ENCODE peak calls at places on chromosome 1, in ten cellular contexts. One of them, this sample, is unnamed.
A peak's percentile ranks its signal among the peaks of the same experiment; 100 is the strongest.

GRCh38 chr1:44576456-44577150 is 97.7 kb downstream of the TMEM53 start:
- DNase-seq in adipocyte: no peak
- DNase-seq in cardiac muscle cell: no peak
- DNase-seq in Calu3: no peak
- DNase-seq in HEK293T: no peak
- DNase-seq in NCI-H524: no peak
- DNase-seq in stimulated activated CD8-positive, alpha-beta memory T cell treated with anti-CD3 and anti-CD28 coated beads, Interleukin-15, amount 100 ng/mL, for 24 hours: no peak
- DNase-seq in stimulated activated naive CD8-positive, alpha-beta T cell treated with anti-CD3 and anti-CD28 coated beads, Interleukin-15, Interleukin-2, amounts not matched to agents 100 U/mL and 50 U/mL, for 24 hours: no peak
- DNase-seq in amygdala: peak; percentile 12
- DNase-seq in naive thymus-derived CD4-positive, alpha-beta T cell: no peak
- DNase-seq in this sample: peak; percentile 29

GRCh38 chr1:115492019-115492595 is 149.7 kb upstream of the VANGL1 start:
- DNase-seq in amygdala: no peak
- DNase-seq in HEK293T: no peak
- DNase-seq in stimulated activated naive CD8-positive, alpha-beta T cell treated with anti-CD3 and anti-CD28 coated beads, Interleukin-15, Interleukin-2, amounts not matched to agents 100 U/mL and 50 U/mL, for 24 hours: no peak
- DNase-seq in cardiac muscle cell: no peak
- DNase-seq in naive thymus-derived CD4-positive, alpha-beta T cell: no peak
- DNase-seq in adipocyte: no peak
- DNase-seq in NCI-H524: no peak
- DNase-seq in Calu3: no peak
- DNase-seq in stimulated activated CD8-positive, alpha-beta memory T cell treated with anti-CD3 and anti-CD28 coated beads, Interleukin-15, amount 100 ng/mL, for 24 hours: no peak
- DNase-seq in this sample: no peak

GRCh38 chr1:163824006-163824405 is 502.3 kb downstream of the NUF2 start:
- DNase-seq in stimulated activated naive CD8-positive, alpha-beta T cell treated with anti-CD3 and anti-CD28 coated beads, Interleukin-15, Interleukin-2, amounts not matched to agents 100 U/mL and 50 U/mL, for 24 hours: no peak
- DNase-seq in adipocyte: peak; percentile 70
- DNase-seq in cardiac muscle cell: no peak
- DNase-seq in HEK293T: no peak
- DNase-seq in stimulated activated CD8-positive, alpha-beta memory T cell treated with anti-CD3 and anti-CD28 coated beads, Interleukin-15, amount 100 ng/mL, for 24 hours: no peak
- DNase-seq in amygdala: no peak
- DNase-seq in NCI-H524: no peak
- DNase-seq in Calu3: no peak
- DNase-seq in naive thymus-derived CD4-positive, alpha-beta T cell: no peak
- DNase-seq in this sample: peak; percentile 21

GRCh38 chr1:115430717-115431116 is 92.7 kb upstream of the NGF start:
- DNase-seq in Calu3: peak; percentile 30
- DNase-seq in naive thymus-derived CD4-positive, alpha-beta T cell: no peak
- DNase-seq in stimulated activated CD8-positive, alpha-beta memory T cell treated with anti-CD3 and anti-CD28 coated beads, Interleukin-15, amount 100 ng/mL, for 24 hours: no peak
- DNase-seq in HEK293T: peak; percentile 33
- DNase-seq in NCI-H524: no peak
- DNase-seq in stimulated activated naive CD8-positive, alpha-beta T cell treated with anti-CD3 and anti-CD28 coated beads, Interleukin-15, Interleukin-2, amounts not matched to agents 100 U/mL and 50 U/mL, for 24 hours: no peak
- DNase-seq in amygdala: no peak
- DNase-seq in adipocyte: peak; percentile 73
- DNase-seq in cardiac muscle cell: no peak
- DNase-seq in this sample: no peak

GRCh38 chr1:53107090-53107489 is 35.3 kb downstream of the SLC1A7 start:
- DNase-seq in Calu3: no peak
- DNase-seq in NCI-H524: no peak
- DNase-seq in naive thymus-derived CD4-positive, alpha-beta T cell: no peak
- DNase-seq in HEK293T: no peak
- DNase-seq in stimulated activated CD8-positive, alpha-beta memory T cell treated with anti-CD3 and anti-CD28 coated beads, Interleukin-15, amount 100 ng/mL, for 24 hours: no peak
- DNase-seq in amygdala: no peak
- DNase-seq in cardiac muscle cell: no peak
- DNase-seq in adipocyte: no peak
- DNase-seq in stimulated activated naive CD8-positive, alpha-beta T cell treated with anti-CD3 and anti-CD28 coated beads, Interleukin-15, Interleukin-2, amounts not matched to agents 100 U/mL and 50 U/mL, for 24 hours: no peak
- DNase-seq in this sample: no peak

GRCh38 chr1:41678141-41678878 is 193.8 kb upstream of the EDN2 start:
- DNase-seq in NCI-H524: no peak
- DNase-seq in adipocyte: peak; percentile 39
- DNase-seq in amygdala: no peak
- DNase-seq in HEK293T: no peak
- DNase-seq in naive thymus-derived CD4-positive, alpha-beta T cell: no peak
- DNase-seq in cardiac muscle cell: no peak
- DNase-seq in Calu3: no peak
- DNase-seq in stimulated activated naive CD8-positive, alpha-beta T cell treated with anti-CD3 and anti-CD28 coated beads, Interleukin-15, Interleukin-2, amounts not matched to agents 100 U/mL and 50 U/mL, for 24 hours: no peak
- DNase-seq in stimulated activated CD8-positive, alpha-beta memory T cell treated with anti-CD3 and anti-CD28 coated beads, Interleukin-15, amount 100 ng/mL, for 24 hours: no peak
- DNase-seq in this sample: peak; percentile 88

GRCh38 chr1:84800090-84801073 is 92.6 kb downstream of the LPAR3 start:
- DNase-seq in HEK293T: no peak
- DNase-seq in amygdala: no peak
- DNase-seq in stimulated activated naive CD8-positive, alpha-beta T cell treated with anti-CD3 and anti-CD28 coated beads, Interleukin-15, Interleukin-2, amounts not matched to agents 100 U/mL and 50 U/mL, for 24 hours: no peak
- DNase-seq in Calu3: no peak
- DNase-seq in NCI-H524: no peak
- DNase-seq in adipocyte: no peak
- DNase-seq in naive thymus-derived CD4-positive, alpha-beta T cell: no peak
- DNase-seq in stimulated activated CD8-positive, alpha-beta memory T cell treated with anti-CD3 and anti-CD28 coated beads, Interleukin-15, amount 100 ng/mL, for 24 hours: no peak
- DNase-seq in cardiac muscle cell: no peak
- DNase-seq in this sample: no peak

GRCh38 chr1:220001095-220001501 is 45.2 kb downstream of the EPRS1 start:
- DNase-seq in adipocyte: peak; percentile 51
- DNase-seq in Calu3: no peak
- DNase-seq in HEK293T: no peak
- DNase-seq in naive thymus-derived CD4-positive, alpha-beta T cell: no peak
- DNase-seq in stimulated activated naive CD8-positive, alpha-beta T cell treated with anti-CD3 and anti-CD28 coated beads, Interleukin-15, Interleukin-2, amounts not matched to agents 100 U/mL and 50 U/mL, for 24 hours: no peak
- DNase-seq in NCI-H524: no peak
- DNase-seq in cardiac muscle cell: no peak
- DNase-seq in stimulated activated CD8-positive, alpha-beta memory T cell treated with anti-CD3 and anti-CD28 coated beads, Interleukin-15, amount 100 ng/mL, for 24 hours: no peak
- DNase-seq in amygdala: no peak
- DNase-seq in this sample: no peak

GRCh38 chr1:24413350-24414163 is at the start of gene STPG1:
- DNase-seq in stimulated activated naive CD8-positive, alpha-beta T cell treated with anti-CD3 and anti-CD28 coated beads, Interleukin-15, Interleukin-2, amounts not matched to agents 100 U/mL and 50 U/mL, for 24 hours: peak; percentile 83
- DNase-seq in HEK293T: peak; percentile 90
- DNase-seq in amygdala: peak; percentile 58
- DNase-seq in adipocyte: peak; percentile 89
- DNase-seq in stimulated activated CD8-positive, alpha-beta memory T cell treated with anti-CD3 and anti-CD28 coated beads, Interleukin-15, amount 100 ng/mL, for 24 hours: peak; percentile 44
- DNase-seq in Calu3: peak; percentile 84
- DNase-seq in naive thymus-derived CD4-positive, alpha-beta T cell: peak; percentile 76
- DNase-seq in cardiac muscle cell: peak; percentile 86
- DNase-seq in NCI-H524: peak; percentile 87
- DNase-seq in this sample: no peak

GRCh38 chr1:173478099-173478555 is 992 bp downstream of the PRDX6 start:
- DNase-seq in stimulated activated CD8-positive, alpha-beta memory T cell treated with anti-CD3 and anti-CD28 coated beads, Interleukin-15, amount 100 ng/mL, for 24 hours: no peak
- DNase-seq in naive thymus-derived CD4-positive, alpha-beta T cell: no peak
- DNase-seq in amygdala: no peak
- DNase-seq in NCI-H524: peak; percentile 25
- DNase-seq in Calu3: peak; percentile 34
- DNase-seq in stimulated activated naive CD8-positive, alpha-beta T cell treated with anti-CD3 and anti-CD28 coated beads, Interleukin-15, Interleukin-2, amounts not matched to agents 100 U/mL and 50 U/mL, for 24 hours: no peak
- DNase-seq in adipocyte: peak; percentile 87
- DNase-seq in HEK293T: peak; percentile 48
- DNase-seq in cardiac muscle cell: peak; percentile 59
- DNase-seq in this sample: peak; percentile 68

GRCh38 chr1:21672478-21673276 is 3.5 kb upstream of the RAP1GAP start:
- DNase-seq in stimulated activated CD8-positive, alpha-beta memory T cell treated with anti-CD3 and anti-CD28 coated beads, Interleukin-15, amount 100 ng/mL, for 24 hours: no peak
- DNase-seq in adipocyte: no peak
- DNase-seq in amygdala: no peak
- DNase-seq in HEK293T: no peak
- DNase-seq in stimulated activated naive CD8-positive, alpha-beta T cell treated with anti-CD3 and anti-CD28 coated beads, Interleukin-15, Interleukin-2, amounts not matched to agents 100 U/mL and 50 U/mL, for 24 hours: no peak
- DNase-seq in NCI-H524: no peak
- DNase-seq in naive thymus-derived CD4-positive, alpha-beta T cell: no peak
- DNase-seq in cardiac muscle cell: no peak
- DNase-seq in Calu3: no peak
- DNase-seq in this sample: no peak

GRCh38 chr1:39413902-39414528 is 77.4 kb upstream of the BMP8A start:
- DNase-seq in stimulated activated CD8-positive, alpha-beta memory T cell treated with anti-CD3 and anti-CD28 coated beads, Interleukin-15, amount 100 ng/mL, for 24 hours: no peak
- DNase-seq in Calu3: no peak
- DNase-seq in naive thymus-derived CD4-positive, alpha-beta T cell: no peak
- DNase-seq in HEK293T: no peak
- DNase-seq in stimulated activated naive CD8-positive, alpha-beta T cell treated with anti-CD3 and anti-CD28 coated beads, Interleukin-15, Interleukin-2, amounts not matched to agents 100 U/mL and 50 U/mL, for 24 hours: no peak
- DNase-seq in NCI-H524: no peak
- DNase-seq in cardiac muscle cell: no peak
- DNase-seq in adipocyte: no peak
- DNase-seq in amygdala: no peak
- DNase-seq in this sample: peak; percentile 35

GRCh38 chr1:160375788-160376524 is 9.1 kb downstream of the NHLH1 start:
- DNase-seq in stimulated activated naive CD8-positive, alpha-beta T cell treated with anti-CD3 and anti-CD28 coated beads, Interleukin-15, Interleukin-2, amounts not matched to agents 100 U/mL and 50 U/mL, for 24 hours: no peak
- DNase-seq in cardiac muscle cell: no peak
- DNase-seq in amygdala: peak; percentile 21
- DNase-seq in NCI-H524: peak; percentile 40
- DNase-seq in Calu3: peak; percentile 14
- DNase-seq in adipocyte: no peak
- DNase-seq in stimulated activated CD8-positive, alpha-beta memory T cell treated with anti-CD3 and anti-CD28 coated beads, Interleukin-15, amount 100 ng/mL, for 24 hours: no peak
- DNase-seq in HEK293T: no peak
- DNase-seq in naive thymus-derived CD4-positive, alpha-beta T cell: no peak
- DNase-seq in this sample: peak; percentile 76

GRCh38 chr1:59595774-59596173 is 219.0 kb upstream of the HOOK1 start:
- DNase-seq in amygdala: no peak
- DNase-seq in stimulated activated CD8-positive, alpha-beta memory T cell treated with anti-CD3 and anti-CD28 coated beads, Interleukin-15, amount 100 ng/mL, for 24 hours: no peak
- DNase-seq in naive thymus-derived CD4-positive, alpha-beta T cell: no peak
- DNase-seq in adipocyte: peak; percentile 81
- DNase-seq in HEK293T: no peak
- DNase-seq in stimulated activated naive CD8-positive, alpha-beta T cell treated with anti-CD3 and anti-CD28 coated beads, Interleukin-15, Interleukin-2, amounts not matched to agents 100 U/mL and 50 U/mL, for 24 hours: no peak
- DNase-seq in NCI-H524: no peak
- DNase-seq in Calu3: no peak
- DNase-seq in cardiac muscle cell: no peak
- DNase-seq in this sample: peak; percentile 65

GRCh38 chr1:234879157-234880080 is 249.2 kb downstream of the TOMM20 start:
- DNase-seq in Calu3: no peak
- DNase-seq in naive thymus-derived CD4-positive, alpha-beta T cell: no peak
- DNase-seq in amygdala: no peak
- DNase-seq in cardiac muscle cell: peak; percentile 79
- DNase-seq in stimulated activated CD8-positive, alpha-beta memory T cell treated with anti-CD3 and anti-CD28 coated beads, Interleukin-15, amount 100 ng/mL, for 24 hours: no peak
- DNase-seq in NCI-H524: peak; percentile 53
- DNase-seq in adipocyte: no peak
- DNase-seq in stimulated activated naive CD8-positive, alpha-beta T cell treated with anti-CD3 and anti-CD28 coated beads, Interleukin-15, Interleukin-2, amounts not matched to agents 100 U/mL and 50 U/mL, for 24 hours: no peak
- DNase-seq in HEK293T: no peak
- DNase-seq in this sample: no peak

GRCh38 chr1:1374068-1374860 is 743 bp downstream of the AURKAIP1 start:
- DNase-seq in amygdala: no peak
- DNase-seq in stimulated activated naive CD8-positive, alpha-beta T cell treated with anti-CD3 and anti-CD28 coated beads, Interleukin-15, Interleukin-2, amounts not matched to agents 100 U/mL and 50 U/mL, for 24 hours: no peak
- DNase-seq in HEK293T: no peak
- DNase-seq in Calu3: no peak
- DNase-seq in naive thymus-derived CD4-positive, alpha-beta T cell: no peak
- DNase-seq in cardiac muscle cell: no peak
- DNase-seq in stimulated activated CD8-positive, alpha-beta memory T cell treated with anti-CD3 and anti-CD28 coated beads, Interleukin-15, amount 100 ng/mL, for 24 hours: no peak
- DNase-seq in adipocyte: peak; percentile 53
- DNase-seq in NCI-H524: no peak
- DNase-seq in this sample: no peak